ENCODE peak calls at places on chromosomes 7 and 10, in nine cellular contexts. E, G, T, X, W, J, Z, O and H are unnamed samples.

GRCh38 chr7:44077681-44078091 is 4.6 kb downstream of the POLM start:
- DNase-seq in W (no peak), G (no peak), T (no peak), O (no peak), X (no peak), J (no peak), E (no peak), Z (no peak), H (no peak)

GRCh38 chr7:14233898-14234174 is 244.4 kb upstream of the ETV1 start:
- DNase-seq in J (no peak), T (no peak), Z (no peak), E (peak), O (no peak), G (no peak), X (no peak), W (no peak), H (no peak)

GRCh38 chr10:70901276-70901878 is 13.0 kb upstream of the PCBD1 start:
- DNase-seq in J (no peak), T (no peak), W (peak), G (no peak), E (no peak), O (no peak), X (no peak), Z (no peak), H (peak)

GRCh38 chr10:118584181-118584954 is 11.1 kb downstream of the PRLHR start:
- DNase-seq in O (peak), J (peak), T (no peak), W (no peak), G (peak), X (no peak), E (no peak), Z (no peak), H (no peak)

GRCh38 chr7:131686833-131687232 is 130.4 kb upstream of the PODXL start:
- DNase-seq in Z (no peak), T (no peak), E (no peak), J (no peak), O (no peak), G (no peak), X (no peak), W (no peak), H (no peak)

GRCh38 chr7:28957064-28957821 is 887 bp downstream of the TRIL start:
- DNase-seq in W (peak), T (no peak), Z (no peak), J (no peak), X (peak), E (no peak), G (no peak), O (no peak), H (no peak)

GRCh38 chr10:11439523-11440053 is 171.9 kb downstream of the USP6NL start:
- DNase-seq in J (no peak), E (no peak), Z (no peak), T (no peak), O (no peak), W (no peak), G (no peak), X (no peak), H (no peak)

GRCh38 chr7:44081266-44081748 is 1.0 kb downstream of the POLM start:
- DNase-seq in X (no peak), E (peak), W (no peak), Z (no peak), G (no peak), J (no peak), T (no peak), O (no peak), H (no peak)

GRCh38 chr7:115293628-115294236 is 371.8 kb downstream of the MDFIC start:
- DNase-seq in Z (no peak), X (no peak), O (no peak), E (no peak), W (no peak), T (no peak), G (peak), J (no peak), H (no peak)

GRCh38 chr7:70856889-70857511 is 274.9 kb upstream of the GALNT17 start:
- DNase-seq in E (peak), Z (no peak), O (peak), T (peak), X (peak), J (no peak), G (peak), W (peak), H (peak)

GRCh38 chr10:14611971-14612693 is 162.6 kb downstream of the FAM107B start:
- DNase-seq in O (no peak), T (no peak), G (no peak), Z (no peak), X (no peak), J (no peak), E (no peak), W (no peak), H (no peak)

GRCh38 chr7:102297487-102298218 is 11.0 kb downstream of the SH2B2 start:
- DNase-seq in Z (no peak), G (no peak), X (no peak), E (no peak), O (no peak), W (no peak), T (no peak), J (no peak), H (no peak)

GRCh38 chr7:150986556-150986955 is 4.3 kb upstream of the NOS3 start:
- DNase-seq in E (peak), O (no peak), T (no peak), G (no peak), X (no peak), Z (no peak), W (no peak), J (no peak), H (no peak)

GRCh38 chr10:81297292-81297691 is 577.7 kb upstream of the NRG3 start:
- DNase-seq in J (no peak), Z (no peak), X (no peak), G (no peak), W (no peak), T (no peak), E (no peak), O (no peak), H (no peak)

GRCh38 chr7:1864126-1864940 is 194.3 kb downstream of the ELFN1 start:
- DNase-seq in O (no peak), Z (no peak), G (no peak), T (no peak), X (no peak), J (no peak), W (no peak), E (no peak), H (no peak)